ENCODE peak calls at places on chromosome 6, in ten cellular contexts. One of them, this sample, is unnamed.

GRCh38 chr6:10587694-10588392 is 66.7 kb downstream of the GCNT2 start:
- DNase-seq in Peyer's patch: no peak
- DNase-seq in CD8-positive, alpha-beta T cell: no peak
- DNase-seq in heart left ventricle: peak; percentile 44
- DNase-seq in pancreas: no peak
- DNase-seq in cardiac muscle cell: peak; percentile 75
- DNase-seq in Karpas-422: no peak
- DNase-seq in neural progenitor cell: no peak
- DNase-seq in GM23248: no peak
- DNase-seq in GM23338: no peak
- DNase-seq in this sample: no peak

GRCh38 chr6:130240232-130240631 is 17.5 kb upstream of the SAMD3 start:
- DNase-seq in Peyer's patch: no peak
- DNase-seq in CD8-positive, alpha-beta T cell: no peak
- DNase-seq in heart left ventricle: no peak
- DNase-seq in pancreas: no peak
- DNase-seq in cardiac muscle cell: no peak
- DNase-seq in Karpas-422: no peak
- DNase-seq in neural progenitor cell: no peak
- DNase-seq in GM23248: peak; percentile 88
- DNase-seq in GM23338: no peak
- DNase-seq in this sample: no peak

GRCh38 chr6:17725083-17725482 is 18.4 kb upstream of the NUP153 start:
- DNase-seq in Peyer's patch: no peak
- DNase-seq in CD8-positive, alpha-beta T cell: no peak
- DNase-seq in heart left ventricle: peak; percentile 77
- DNase-seq in pancreas: no peak
- DNase-seq in cardiac muscle cell: peak; percentile 35
- DNase-seq in Karpas-422: no peak
- DNase-seq in neural progenitor cell: no peak
- DNase-seq in GM23248: peak; percentile 52
- DNase-seq in GM23338: peak; percentile 81
- DNase-seq in this sample: no peak

GRCh38 chr6:57313711-57314471 is 3.5 kb upstream of the PRIM2 start:
- DNase-seq in Peyer's patch: no peak
- DNase-seq in CD8-positive, alpha-beta T cell: no peak
- DNase-seq in heart left ventricle: no peak
- DNase-seq in pancreas: no peak
- DNase-seq in cardiac muscle cell: no peak
- DNase-seq in Karpas-422: peak; percentile 34
- DNase-seq in neural progenitor cell: no peak
- DNase-seq in GM23248: peak; percentile 99
- DNase-seq in GM23338: no peak
- DNase-seq in this sample: no peak

GRCh38 chr6:99592900-99593299 is 13.7 kb upstream of the PRDM13 start:
- DNase-seq in Peyer's patch: no peak
- DNase-seq in CD8-positive, alpha-beta T cell: no peak
- DNase-seq in heart left ventricle: no peak
- DNase-seq in pancreas: no peak
- DNase-seq in cardiac muscle cell: no peak
- DNase-seq in Karpas-422: no peak
- DNase-seq in neural progenitor cell: no peak
- DNase-seq in GM23248: peak; percentile 65
- DNase-seq in GM23338: no peak
- DNase-seq in this sample: no peak

GRCh38 chr6:23419046-23419445 is 707.0 kb upstream of the NRSN1 start:
- DNase-seq in Peyer's patch: no peak
- DNase-seq in CD8-positive, alpha-beta T cell: no peak
- DNase-seq in heart left ventricle: no peak
- DNase-seq in pancreas: no peak
- DNase-seq in cardiac muscle cell: no peak
- DNase-seq in Karpas-422: no peak
- DNase-seq in neural progenitor cell: no peak
- DNase-seq in GM23248: no peak
- DNase-seq in GM23338: no peak
- DNase-seq in this sample: no peak

GRCh38 chr6:44166591-44167184 is 8.1 kb downstream of the CAPN11 start:
- DNase-seq in Peyer's patch: no peak
- DNase-seq in CD8-positive, alpha-beta T cell: no peak
- DNase-seq in heart left ventricle: no peak
- DNase-seq in pancreas: no peak
- DNase-seq in cardiac muscle cell: no peak
- DNase-seq in Karpas-422: no peak
- DNase-seq in neural progenitor cell: peak; percentile 31
- DNase-seq in GM23248: no peak
- DNase-seq in GM23338: peak; percentile 78
- DNase-seq in this sample: no peak

GRCh38 chr6:155212616-155213380 is 51.0 kb upstream of the CLDN20 start:
- DNase-seq in Peyer's patch: no peak
- DNase-seq in CD8-positive, alpha-beta T cell: no peak
- DNase-seq in heart left ventricle: no peak
- DNase-seq in pancreas: no peak
- DNase-seq in cardiac muscle cell: no peak
- DNase-seq in Karpas-422: no peak
- DNase-seq in neural progenitor cell: no peak
- DNase-seq in GM23248: no peak
- DNase-seq in GM23338: no peak
- DNase-seq in this sample: no peak

GRCh38 chr6:24255676-24256075 is 102.2 kb downstream of the DCDC2 start:
- DNase-seq in Peyer's patch: no peak
- DNase-seq in CD8-positive, alpha-beta T cell: no peak
- DNase-seq in heart left ventricle: no peak
- DNase-seq in pancreas: no peak
- DNase-seq in cardiac muscle cell: no peak
- DNase-seq in Karpas-422: no peak
- DNase-seq in neural progenitor cell: no peak
- DNase-seq in GM23248: no peak
- DNase-seq in GM23338: no peak
- DNase-seq in this sample: no peak

GRCh38 chr6:84871925-84872324 is 107.5 kb upstream of the TBX18 start:
- DNase-seq in Peyer's patch: no peak
- DNase-seq in CD8-positive, alpha-beta T cell: no peak
- DNase-seq in heart left ventricle: no peak
- DNase-seq in pancreas: no peak
- DNase-seq in cardiac muscle cell: no peak
- DNase-seq in Karpas-422: no peak
- DNase-seq in neural progenitor cell: no peak
- DNase-seq in GM23248: peak; percentile 33
- DNase-seq in GM23338: no peak
- DNase-seq in this sample: no peak

GRCh38 chr6:13302751-13303667 is 25.3 kb downstream of the TBC1D7 start:
- DNase-seq in Peyer's patch: no peak
- DNase-seq in CD8-positive, alpha-beta T cell: no peak
- DNase-seq in heart left ventricle: peak; percentile 60
- DNase-seq in pancreas: peak; percentile 73
- DNase-seq in cardiac muscle cell: no peak
- DNase-seq in Karpas-422: no peak
- DNase-seq in neural progenitor cell: no peak
- DNase-seq in GM23248: peak; percentile 97
- DNase-seq in GM23338: no peak
- DNase-seq in this sample: peak; percentile 12

GRCh38 chr6:36692220-36692619 is 5.4 kb upstream of the RAB44 start:
- DNase-seq in Peyer's patch: peak; percentile 84
- DNase-seq in CD8-positive, alpha-beta T cell: no peak
- DNase-seq in heart left ventricle: no peak
- DNase-seq in pancreas: no peak
- DNase-seq in cardiac muscle cell: no peak
- DNase-seq in Karpas-422: peak; percentile 57
- DNase-seq in neural progenitor cell: no peak
- DNase-seq in GM23248: no peak
- DNase-seq in GM23338: no peak
- DNase-seq in this sample: peak; percentile 36

GRCh38 chr6:288861-289260 is 3.4 kb upstream of the DUSP22 start:
- DNase-seq in Peyer's patch: no peak
- DNase-seq in CD8-positive, alpha-beta T cell: no peak
- DNase-seq in heart left ventricle: no peak
- DNase-seq in pancreas: no peak
- DNase-seq in cardiac muscle cell: no peak
- DNase-seq in Karpas-422: no peak
- DNase-seq in neural progenitor cell: no peak
- DNase-seq in GM23248: no peak
- DNase-seq in GM23338: no peak
- DNase-seq in this sample: no peak

GRCh38 chr6:81700414-81700813 is 52.1 kb downstream of the TENT5A start:
- DNase-seq in Peyer's patch: no peak
- DNase-seq in CD8-positive, alpha-beta T cell: no peak
- DNase-seq in heart left ventricle: no peak
- DNase-seq in pancreas: no peak
- DNase-seq in cardiac muscle cell: no peak
- DNase-seq in Karpas-422: no peak
- DNase-seq in neural progenitor cell: no peak
- DNase-seq in GM23248: no peak
- DNase-seq in GM23338: no peak
- DNase-seq in this sample: no peak

GRCh38 chr6:81708306-81708705 is 44.2 kb downstream of the TENT5A start:
- DNase-seq in Peyer's patch: no peak
- DNase-seq in CD8-positive, alpha-beta T cell: no peak
- DNase-seq in heart left ventricle: no peak
- DNase-seq in pancreas: no peak
- DNase-seq in cardiac muscle cell: no peak
- DNase-seq in Karpas-422: no peak
- DNase-seq in neural progenitor cell: peak; percentile 44
- DNase-seq in GM23248: no peak
- DNase-seq in GM23338: peak; percentile 82
- DNase-seq in this sample: no peak

DNA sequence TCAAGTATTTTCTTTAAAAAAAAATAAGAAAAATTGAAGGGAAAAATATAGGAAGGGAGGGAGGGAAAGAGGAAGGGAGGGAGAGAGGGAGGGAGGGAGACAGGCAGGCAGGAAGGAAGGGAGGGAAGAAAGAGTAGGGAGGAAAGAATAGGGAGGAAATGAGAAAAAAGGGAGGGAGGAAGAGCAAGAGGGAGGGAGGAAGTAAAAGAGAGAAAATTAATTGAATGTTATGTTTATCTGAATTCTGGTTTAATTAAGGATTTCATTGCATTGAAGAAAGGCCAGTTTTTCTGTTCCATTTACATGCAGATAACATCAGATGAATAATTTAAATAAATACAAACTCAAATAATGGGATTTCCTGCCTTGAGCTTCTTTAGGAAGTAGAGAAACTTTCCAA is 47.8 kb downstream of the TENT5A start:
- DNase-seq in Peyer's patch: no peak
- DNase-seq in CD8-positive, alpha-beta T cell: no peak
- DNase-seq in heart left ventricle: no peak
- DNase-seq in pancreas: no peak
- DNase-seq in cardiac muscle cell: no peak
- DNase-seq in Karpas-422: no peak
- DNase-seq in neural progenitor cell: no peak
- DNase-seq in GM23248: no peak
- DNase-seq in GM23338: no peak
- DNase-seq in this sample: no peak
- H3K4me1 ChIP-seq in Peyer's patch: no peaks in the 10 kb centered on the region
- H3K4me1 ChIP-seq in CD8-positive, alpha-beta T cell: no peaks in the 10 kb centered on the region
- H3K4me1 ChIP-seq in heart left ventricle: peaks cover 10% of the 10 kb centered on the region
- H3K4me1 ChIP-seq in pancreas: no peaks in the 10 kb centered on the region
- H3K4me1 ChIP-seq in cardiac muscle cell: no peaks in the 10 kb centered on the region
- H3K4me1 ChIP-seq in Karpas-422: no peaks in the 10 kb centered on the region
- H3K4me1 ChIP-seq in neural progenitor cell: peaks cover 3% of the 10 kb centered on the region
- H3K4me1 ChIP-seq in GM23248: no peaks in the 10 kb centered on the region
- H3K4me1 ChIP-seq in GM23338: no peaks in the 10 kb centered on the region
- H3K4me1 ChIP-seq in this sample: no peaks in the 10 kb centered on the region

GRCh38 chr6:25492951-25493350 is 159.1 kb upstream of the SCGN start:
- DNase-seq in Peyer's patch: no peak
- DNase-seq in CD8-positive, alpha-beta T cell: no peak
- DNase-seq in heart left ventricle: no peak
- DNase-seq in pancreas: no peak
- DNase-seq in cardiac muscle cell: no peak
- DNase-seq in Karpas-422: no peak
- DNase-seq in neural progenitor cell: no peak
- DNase-seq in GM23248: no peak
- DNase-seq in GM23338: no peak
- DNase-seq in this sample: no peak
- H3K4me1 ChIP-seq in Peyer's patch: no peaks in the 10 kb centered on the region
- H3K4me1 ChIP-seq in CD8-positive, alpha-beta T cell: peaks cover 5% of the 10 kb centered on the region
- H3K4me1 ChIP-seq in heart left ventricle: peaks cover 9% of the 10 kb centered on the region
- H3K4me1 ChIP-seq in pancreas: no peaks in the 10 kb centered on the region
- H3K4me1 ChIP-seq in cardiac muscle cell: peaks cover 15% of the 10 kb centered on the region
- H3K4me1 ChIP-seq in Karpas-422: peaks cover 2% of the 10 kb centered on the region
- H3K4me1 ChIP-seq in neural progenitor cell: peaks cover 9% of the 10 kb centered on the region
- H3K4me1 ChIP-seq in GM23248: no peaks in the 10 kb centered on the region
- H3K4me1 ChIP-seq in GM23338: peaks cover 5% of the 10 kb centered on the region
- H3K4me1 ChIP-seq in this sample: no peaks in the 10 kb centered on the region

GRCh38 chr6:14354919-14355572 is 237.5 kb downstream of the CD83 start:
- DNase-seq in Peyer's patch: no peak
- DNase-seq in CD8-positive, alpha-beta T cell: no peak
- DNase-seq in heart left ventricle: peak; percentile 77
- DNase-seq in pancreas: no peak
- DNase-seq in cardiac muscle cell: no peak
- DNase-seq in Karpas-422: no peak
- DNase-seq in neural progenitor cell: no peak
- DNase-seq in GM23248: peak; percentile 90
- DNase-seq in GM23338: no peak
- DNase-seq in this sample: no peak
- H3K4me1 ChIP-seq in Peyer's patch: no peaks in the 10 kb centered on the region
- H3K4me1 ChIP-seq in CD8-positive, alpha-beta T cell: peaks cover 3% of the 10 kb centered on the region
- H3K4me1 ChIP-seq in heart left ventricle: peaks cover 7% of the 10 kb centered on the region
- H3K4me1 ChIP-seq in pancreas: no peaks in the 10 kb centered on the region
- H3K4me1 ChIP-seq in cardiac muscle cell: no peaks in the 10 kb centered on the region
- H3K4me1 ChIP-seq in Karpas-422: no peaks in the 10 kb centered on the region
- H3K4me1 ChIP-seq in neural progenitor cell: peaks cover 14% of the 10 kb centered on the region
- H3K4me1 ChIP-seq in GM23248: peaks cover 8% of the 10 kb centered on the region
- H3K4me1 ChIP-seq in GM23338: peaks cover 30% of the 10 kb centered on the region
- H3K4me1 ChIP-seq in this sample: no peaks in the 10 kb centered on the region

GRCh38 chr6:55901765-55902164 is 26.4 kb upstream of the BMP5 start:
- DNase-seq in Peyer's patch: no peak
- DNase-seq in CD8-positive, alpha-beta T cell: no peak
- DNase-seq in heart left ventricle: no peak
- DNase-seq in pancreas: no peak
- DNase-seq in cardiac muscle cell: no peak
- DNase-seq in Karpas-422: no peak
- DNase-seq in neural progenitor cell: no peak
- DNase-seq in GM23248: no peak
- DNase-seq in GM23338: no peak
- DNase-seq in this sample: no peak

GRCh38 chr6:55902796-55903195 is 27.4 kb upstream of the BMP5 start:
- DNase-seq in Peyer's patch: no peak
- DNase-seq in CD8-positive, alpha-beta T cell: no peak
- DNase-seq in heart left ventricle: no peak
- DNase-seq in pancreas: no peak
- DNase-seq in cardiac muscle cell: no peak
- DNase-seq in Karpas-422: no peak
- DNase-seq in neural progenitor cell: no peak
- DNase-seq in GM23248: no peak
- DNase-seq in GM23338: no peak
- DNase-seq in this sample: no peak

GRCh38 chr6:55895972-55896371 is 20.6 kb upstream of the BMP5 start:
- DNase-seq in Peyer's patch: no peak
- DNase-seq in CD8-positive, alpha-beta T cell: no peak
- DNase-seq in heart left ventricle: no peak
- DNase-seq in pancreas: no peak
- DNase-seq in cardiac muscle cell: no peak
- DNase-seq in Karpas-422: no peak
- DNase-seq in neural progenitor cell: no peak
- DNase-seq in GM23248: no peak
- DNase-seq in GM23338: no peak
- DNase-seq in this sample: no peak

GRCh38 chr6:55892749-55893357 is 17.5 kb upstream of the BMP5 start:
- DNase-seq in Peyer's patch: no peak
- DNase-seq in CD8-positive, alpha-beta T cell: no peak
- DNase-seq in heart left ventricle: no peak
- DNase-seq in pancreas: no peak
- DNase-seq in cardiac muscle cell: no peak
- DNase-seq in Karpas-422: no peak
- DNase-seq in neural progenitor cell: no peak
- DNase-seq in GM23248: peak; percentile 30
- DNase-seq in GM23338: no peak
- DNase-seq in this sample: no peak

GRCh38 chr6:55898342-55898741 is 23.0 kb upstream of the BMP5 start:
- DNase-seq in Peyer's patch: no peak
- DNase-seq in CD8-positive, alpha-beta T cell: no peak
- DNase-seq in heart left ventricle: no peak
- DNase-seq in pancreas: no peak
- DNase-seq in cardiac muscle cell: no peak
- DNase-seq in Karpas-422: no peak
- DNase-seq in neural progenitor cell: no peak
- DNase-seq in GM23248: peak; percentile 17
- DNase-seq in GM23338: no peak
- DNase-seq in this sample: no peak
- H3K4me1 ChIP-seq in Peyer's patch: no peaks in the 10 kb centered on the region
- H3K4me1 ChIP-seq in CD8-positive, alpha-beta T cell: no peaks in the 10 kb centered on the region
- H3K4me1 ChIP-seq in heart left ventricle: no peaks in the 10 kb centered on the region
- H3K4me1 ChIP-seq in pancreas: peaks cover 13% of the 10 kb centered on the region
- H3K4me1 ChIP-seq in cardiac muscle cell: peaks cover 12% of the 10 kb centered on the region
- H3K4me1 ChIP-seq in Karpas-422: no peaks in the 10 kb centered on the region
- H3K4me1 ChIP-seq in neural progenitor cell: peaks cover 7% of the 10 kb centered on the region
- H3K4me1 ChIP-seq in GM23248: peaks cover 14% of the 10 kb centered on the region
- H3K4me1 ChIP-seq in GM23338: peaks cover 5% of the 10 kb centered on the region
- H3K4me1 ChIP-seq in this sample: no peaks in the 10 kb centered on the region